ENCODE peak calls at places on chromosomes 5 and 9, in four cellular contexts. C is AG09319, T is posterior cingulate gyrus, D is stromal cell of bone marrow. E is an unnamed sample.

GRCh38 chr5:138663009-138663408 is 87.8 kb upstream of the HSPA9 start:
- DNase-seq in C (no peak), T (no peak), D (no peak), E (no peak)

GRCh38 chr5:150116667-150117395 is 30.5 kb upstream of the CSF1R start:
- DNase-seq in C (no peak), T (no peak), D (no peak), E (no peak)

GRCh38 chr5:135033026-135033861 is 784 bp downstream of the PITX1 start:
- DNase-seq in C (no peak), T (no peak), D (no peak), E (no peak)

GRCh38 chr5:139146809-139147742 is 51.1 kb downstream of the SIL1 start:
- DNase-seq in C (no peak), T (no peak), D (no peak), E (no peak)

GRCh38 chr5:61732376-61732775 is 400.3 kb downstream of the ZSWIM6 start:
- DNase-seq in C (no peak), T (peak), D (no peak), E (peak)

GRCh38 chr5:147098233-147098790 is 136.5 kb upstream of the STK32A start:
- DNase-seq in C (peak), T (no peak), D (peak), E (peak)

GRCh38 chr9:128607642-128608350 is 48.9 kb downstream of the DYNC2I2 start:
- DNase-seq in C (no peak), T (peak), D (peak), E (peak)

GRCh38 chr9:89234186-89234585 is 55.6 kb upstream of the SHC3 start:
- DNase-seq in C (no peak), T (no peak), D (no peak), E (no peak)

GRCh38 chr9:99411068-99411467 is 189.0 kb downstream of the SEC61B start:
- DNase-seq in C (no peak), T (no peak), D (no peak), E (no peak)

GRCh38 chr9:78324068-78324650 is 27.2 kb downstream of the PSAT1 start:
- DNase-seq in C (no peak), T (no peak), D (no peak), E (no peak)